ENCODE peak calls at places on chromosomes 6 and 20, in five cellular contexts. K, D, N, R and Z are unnamed samples.

GRCh38 chr6:39169448-39170344 is 54.7 kb upstream of the SAYSD1 start:
- DNase-seq in N (no peak), D (no peak), R (peak), K (no peak), Z (no peak)

GRCh38 chr20:62734336-62734735 is 25.7 kb downstream of the NTSR1 start:
- DNase-seq in R (no peak), K (no peak), N (peak), D (no peak), Z (peak)

GRCh38 chr6:5135783-5136376 is 50.7 kb downstream of the PPP1R3G start:
- DNase-seq in D (peak), N (no peak), K (no peak), R (peak), Z (no peak)

GRCh38 chr20:10508468-10509251 is 73.6 kb downstream of the SLX4IP start:
- DNase-seq in R (peak), D (peak), N (peak), K (no peak), Z (peak)

GRCh38 chr6:85569323-85569722 is 24.3 kb downstream of the SNX14 start:
- DNase-seq in R (no peak), N (no peak), K (no peak), D (peak), Z (no peak)

GRCh38 chr6:111177131-111177530 is 89.8 kb downstream of the SLC16A10 start:
- DNase-seq in K (no peak), R (no peak), D (no peak), N (no peak), Z (no peak)

GRCh38 chr6:131761061-131761761 is 46.6 kb upstream of the ENPP1 start:
- DNase-seq in D (peak), N (no peak), K (no peak), R (no peak), Z (no peak)

GRCh38 chr6:5053038-5053437 is 32.1 kb upstream of the PPP1R3G start:
- DNase-seq in K (no peak), R (no peak), D (no peak), N (no peak), Z (no peak)

GRCh38 chr6:84804720-84805119 is 40.3 kb upstream of the TBX18 start:
- DNase-seq in K (no peak), D (peak), R (no peak), N (no peak), Z (no peak)